ENCODE peak calls at places on chromosomes 4 and X, in four cellular contexts. E is activated CD4-positive, alpha-beta memory T cell treated with anti-CD3 and anti-CD28 coated beads for 36 hours; V is psoas muscle; A is ELR. U is an unnamed sample.

GRCh38 chr4:25070512-25070911 is 39.8 kb upstream of the LGI2 start:
- DNase-seq in E (no peak), V (no peak), A (no peak), U (no peak)

GRCh38 chr4:149371021-149371420 is 444.6 kb downstream of the IQCM start:
- DNase-seq in E (no peak), V (no peak), A (peak), U (peak)

GRCh38 chr4:39280770-39281169 is 85.4 kb downstream of the RFC1 start:
- DNase-seq in E (no peak), V (no peak), A (no peak), U (no peak)

GRCh38 chrX:22021721-22022120 is 10.4 kb upstream of the PHEX start:
- DNase-seq in E (no peak), V (no peak), A (no peak), U (no peak)

GRCh38 chrX:147875866-147876596 is 35.7 kb upstream of the FMR1 start:
- DNase-seq in E (no peak), V (no peak), A (no peak), U (peak)

GRCh38 chrX:139559383-139560042 is 29.0 kb downstream of the F9 start:
- DNase-seq in E (no peak), V (no peak), A (peak), U (peak)

GRCh38 chrX:136662104-136662503 is 14.1 kb downstream of the CD40LG start:
- DNase-seq in E (no peak), V (no peak), A (no peak), U (no peak)

GRCh38 chrX:17743913-17744312 is 6.6 kb downstream of the SCML1 start:
- DNase-seq in E (no peak), V (no peak), A (peak), U (no peak)

GRCh38 chr4:67198757-67199156 is 346.5 kb downstream of the CENPC start:
- DNase-seq in E (no peak), V (no peak), A (peak), U (peak)

GRCh38 chr4:98148856-98149255 is 5.6 kb upstream of the STPG2 start:
- DNase-seq in E (no peak), V (no peak), A (peak), U (no peak)

GRCh38 chr4:186485621-186486062 is 69.7 kb downstream of the MTNR1A start:
- DNase-seq in E (no peak), V (no peak), A (peak), U (peak)

GRCh38 chrX:55867254-55867653 is 149.7 kb downstream of the RRAGB start:
- DNase-seq in E (no peak), V (no peak), A (no peak), U (peak)

GRCh38 chr4:93888308-93888707 is 59.8 kb downstream of the ATOH1 start:
- DNase-seq in E (no peak), V (no peak), A (no peak), U (no peak)

GRCh38 chr4:177391953-177392352 is 50.3 kb downstream of the AGA start:
- DNase-seq in E (no peak), V (no peak), A (no peak), U (no peak)

GRCh38 chr4:112099701-112100289 is 45.5 kb upstream of the FAM241A start:
- DNase-seq in E (no peak), V (no peak), A (peak), U (peak)

GRCh38 chr4:77930154-77930553 is 67.5 kb downstream of the MRPL1 start:
- DNase-seq in E (no peak), V (no peak), A (no peak), U (no peak)

GRCh38 chr4:87679449-87680169 is 29.5 kb downstream of the DMP1 start:
- DNase-seq in E (peak), V (peak), A (peak), U (peak)

GRCh38 chr4:1333256-1333655 is 13.8 kb upstream of the UVSSA start:
- DNase-seq in E (no peak), V (no peak), A (no peak), U (no peak)

GRCh38 chr4:37982736-37983135 is 22.5 kb downstream of the PTTG2 start:
- DNase-seq in E (no peak), V (no peak), A (peak), U (peak)